ENCODE peak calls at places on chromosomes 6 and 20, in four cellular contexts. Y is RWPE1, B is KG1, E is fibroblast of lung. X is an unnamed sample.

GRCh38 chr20:18666803-18667460 is 79.1 kb downstream of the DTD1 start:
- DNase-seq in Y (no peak), B (no peak), E (no peak), X (no peak)

GRCh38 chr20:51760905-51761544 is 7.2 kb downstream of the ATP9A start:
- DNase-seq in Y (no peak), E (peak), B (no peak), X (no peak)

GRCh38 chr6:7047966-7048365 is 59.8 kb upstream of the RREB1 start:
- DNase-seq in Y (no peak), B (no peak), E (no peak), X (no peak)

GRCh38 chr20:63522981-63523611 is 2.5 kb downstream of the PPDPF start:
- DNase-seq in Y (no peak), B (no peak), E (no peak), X (no peak)

GRCh38 chr6:106037060-106037459 is 49.1 kb upstream of the PRDM1 start:
- DNase-seq in B (no peak), Y (peak), E (peak), X (no peak)

GRCh38 chr20:64116016-64116415 is 8.7 kb upstream of the NPBWR2 start:
- DNase-seq in E (no peak), Y (no peak), B (no peak), X (no peak)

GRCh38 chr20:957544-957943 is 41.4 kb upstream of the ANGPT4 start:
- DNase-seq in B (no peak), E (no peak), Y (no peak), X (no peak)

GRCh38 chr6:108876929-108877775 is 28.9 kb downstream of the ARMC2 start:
- DNase-seq in B (no peak), Y (no peak), E (peak), X (no peak)

GRCh38 chr6:79724816-79725215 is 93.7 kb downstream of the SH3BGRL2 start:
- DNase-seq in Y (no peak), E (no peak), B (no peak), X (no peak)

GRCh38 chr20:19783966-19784401 is 25.9 kb downstream of the RIN2 start:
- DNase-seq in E (peak), B (no peak), Y (no peak), X (no peak)